ENCODE peak calls at places on chromosomes 5 and 9, in ten cellular contexts. T, A, Z, L, I, G, H, S, E and K are unnamed samples.

GRCh38 chr5:10740384-10740783 is 20.6 kb downstream of the DAP start:
- DNase-seq in T (no peak), A (no peak), Z (no peak), L (no peak), I (no peak), G (no peak), H (no peak), S (no peak), E (no peak), K (no peak)

GRCh38 chr5:168424506-168425298 is 61.6 kb upstream of the RARS1 start:
- DNase-seq in T (peak; percentile 75), A (no peak), Z (no peak), L (no peak), I (no peak), G (no peak), H (no peak), S (no peak), E (no peak), K (no peak)

GRCh38 chr9:121852646-121853616 is 201.5 kb downstream of the DAB2IP start:
- DNase-seq in T (no peak), A (no peak), Z (peak; percentile 58), L (peak; percentile 48), I (no peak), G (no peak), H (peak; percentile 54), S (peak; percentile 88), E (peak; percentile 59), K (no peak)

GRCh38 chr5:78527054-78527884 is 121.3 kb downstream of the LHFPL2 start:
- DNase-seq in T (peak; percentile 97), A (peak; percentile 60), Z (peak; percentile 87), L (no peak), I (no peak), G (no peak), H (peak; percentile 78), S (peak; percentile 93), E (peak; percentile 54), K (no peak)

GRCh38 chr5:39661026-39661779 is 236.4 kb upstream of the DAB2 start:
- DNase-seq in T (peak; percentile 45), A (no peak), Z (no peak), L (no peak), I (no peak), G (peak; percentile 44), H (no peak), S (no peak), E (no peak), K (no peak)

GRCh38 chr9:114893622-114894021 is 36.8 kb downstream of the TNFSF8 start:
- DNase-seq in T (peak; percentile 71), A (no peak), Z (no peak), L (no peak), I (no peak), G (no peak), H (no peak), S (no peak), E (no peak), K (no peak)

GRCh38 chr9:16197578-16198370 is 644.9 kb downstream of the CCDC171 start:
- DNase-seq in T (peak; percentile 65), A (no peak), Z (peak; percentile 17), L (peak; percentile 47), I (no peak), G (no peak), H (no peak), S (no peak), E (no peak), K (no peak)

GRCh38 chr9:6708732-6709131 is 49.0 kb upstream of the KDM4C start:
- DNase-seq in T (no peak), A (no peak), Z (no peak), L (no peak), I (no peak), G (no peak), H (no peak), S (no peak), E (no peak), K (no peak)

GRCh38 chr5:147949711-147950573 is 43.6 kb upstream of the C5orf46 start:
- DNase-seq in T (peak; percentile 32), A (peak; percentile 62), Z (no peak), L (no peak), I (no peak), G (peak; percentile 64), H (no peak), S (no peak), E (no peak), K (no peak)

GRCh38 chr5:139481122-139481533 is 1.4 kb downstream of the STING1 start:
- DNase-seq in T (no peak), A (no peak), Z (no peak), L (peak; percentile 81), I (no peak), G (no peak), H (no peak), S (peak; percentile 79), E (peak; percentile 41), K (no peak)

GRCh38 chr5:109566361-109566760 is 123.4 kb upstream of the MAN2A1 start:
- DNase-seq in T (no peak), A (no peak), Z (no peak), L (no peak), I (no peak), G (no peak), H (no peak), S (no peak), E (no peak), K (no peak)

GRCh38 chr5:36017622-36018021 is 26.4 kb upstream of the UGT3A1 start:
- DNase-seq in T (no peak), A (no peak), Z (no peak), L (no peak), I (no peak), G (no peak), H (no peak), S (no peak), E (no peak), K (no peak)

DNA sequence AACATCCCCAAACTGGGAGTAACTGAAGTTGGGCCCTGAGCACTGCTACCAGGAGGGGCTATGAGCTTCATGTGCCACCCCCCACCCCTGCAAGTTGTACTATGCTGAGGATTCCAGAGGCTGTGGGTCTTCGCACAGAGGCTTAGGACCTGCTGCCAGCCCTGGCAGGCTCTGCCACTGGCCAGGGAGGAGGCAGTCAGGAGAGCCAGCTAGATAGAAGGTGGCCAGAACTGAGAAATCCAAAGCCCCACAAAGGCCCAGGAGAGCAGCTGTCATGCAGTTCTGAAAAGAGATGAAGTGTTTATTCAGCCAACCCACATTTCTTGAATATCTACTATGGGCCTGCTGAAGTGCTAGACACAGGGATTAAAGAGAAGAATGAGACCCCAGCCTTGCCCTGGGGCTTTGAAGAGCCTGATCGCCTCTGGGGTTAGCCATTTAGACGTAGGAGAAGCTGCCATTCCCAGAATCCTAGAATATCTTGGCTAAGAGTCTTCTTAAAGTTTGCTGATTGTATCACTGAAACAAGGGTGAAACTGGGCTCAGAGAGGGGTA is 1.4 kb downstream of the ALAD start:
- DNase-seq in T (no peak), A (no peak), Z (no peak), L (no peak), I (no peak), G (no peak), H (no peak), S (no peak), E (no peak), K (no peak)
- H3K27ac ChIP-seq in T (no peak overlapping the region), A (no peak overlapping the region), Z (peak overlapping the region; percentile 72), L (peak overlapping the region; percentile 38), I (no peak overlapping the region), G (no peak overlapping the region), H (no peak overlapping the region), S (no peak overlapping the region), E (peak overlapping the region; percentile 83), K (no peak overlapping the region)

GRCh38 chr9:74762950-74763349 is 124.8 kb downstream of the TRPM6 start:
- DNase-seq in T (no peak), A (no peak), Z (no peak), L (no peak), I (no peak), G (no peak), H (no peak), S (no peak), E (no peak), K (no peak)
- TF ChIP-seq CTCF in T (no peak), A (no peak), Z (no peak), L (no peak), I (no peak), G (no peak), H (no peak), S (no peak), E (no peak), K (peak; percentile 1)

DNA sequence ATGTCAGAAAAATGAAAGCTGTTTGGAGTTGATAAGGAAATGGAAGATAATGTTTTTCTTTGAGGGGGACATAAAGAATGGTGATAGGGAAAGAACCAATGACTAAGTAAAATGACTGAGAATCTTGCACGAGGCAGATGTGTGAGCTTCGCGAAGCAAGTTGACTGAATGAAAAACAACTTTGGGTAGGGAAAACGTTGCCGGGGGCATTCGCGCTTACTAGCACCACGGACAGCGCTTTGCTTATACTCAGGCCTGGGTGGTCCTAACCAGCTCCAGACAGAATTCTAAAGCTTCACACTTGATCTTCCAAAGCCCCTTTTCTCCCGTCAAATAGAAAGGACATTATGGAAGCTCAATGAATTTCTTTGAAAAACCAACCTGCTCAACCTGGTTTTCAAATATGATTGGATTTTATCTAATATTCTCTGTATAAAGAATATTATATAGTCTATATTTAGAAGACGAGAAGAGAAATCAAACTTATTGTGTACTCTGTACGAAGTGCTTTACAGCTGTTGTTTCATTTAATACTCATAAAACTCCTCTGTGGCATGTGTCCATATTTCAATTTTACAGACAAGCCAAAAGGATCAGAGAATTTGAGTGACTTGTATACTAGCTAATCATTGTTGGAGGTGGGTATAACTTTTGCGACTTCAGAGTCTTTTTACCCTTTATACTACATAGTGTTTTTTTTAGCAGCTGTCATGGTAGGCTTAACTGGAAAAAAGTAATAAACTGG is 1.9 kb upstream of the CDKN2B start:
- DNase-seq in T (no peak), A (peak; percentile 86), Z (no peak), L (no peak), I (no peak), G (no peak), H (no peak), S (no peak), E (no peak), K (no peak)
- H3K27me3 ChIP-seq in T (no peaks in the 10 kb centered on the region), A (peaks cover 37% of the 10 kb centered on the region), Z (peaks cover 20% of the 10 kb centered on the region), L (no peaks in the 10 kb centered on the region), I (peaks cover 51% of the 10 kb centered on the region), G (no peaks in the 10 kb centered on the region), H (peaks cover 10% of the 10 kb centered on the region), S (no peaks in the 10 kb centered on the region), E (peaks cover 22% of the 10 kb centered on the region), K (no peaks in the 10 kb centered on the region)

GRCh38 chr9:33220681-33221567 is 19.0 kb upstream of the SPINK4 start:
- DNase-seq in T (no peak), A (no peak), Z (no peak), L (peak; percentile 40), I (no peak), G (peak; percentile 70), H (no peak), S (no peak), E (no peak), K (no peak)
- H3K27ac ChIP-seq in T (no peak overlapping the region), A (no peak overlapping the region), Z (no peak overlapping the region), L (no peak overlapping the region), I (no peak overlapping the region), G (peak overlapping the region; percentile 94), H (no peak overlapping the region), S (no peak overlapping the region), E (no peak overlapping the region), K (no peak overlapping the region)

DNA sequence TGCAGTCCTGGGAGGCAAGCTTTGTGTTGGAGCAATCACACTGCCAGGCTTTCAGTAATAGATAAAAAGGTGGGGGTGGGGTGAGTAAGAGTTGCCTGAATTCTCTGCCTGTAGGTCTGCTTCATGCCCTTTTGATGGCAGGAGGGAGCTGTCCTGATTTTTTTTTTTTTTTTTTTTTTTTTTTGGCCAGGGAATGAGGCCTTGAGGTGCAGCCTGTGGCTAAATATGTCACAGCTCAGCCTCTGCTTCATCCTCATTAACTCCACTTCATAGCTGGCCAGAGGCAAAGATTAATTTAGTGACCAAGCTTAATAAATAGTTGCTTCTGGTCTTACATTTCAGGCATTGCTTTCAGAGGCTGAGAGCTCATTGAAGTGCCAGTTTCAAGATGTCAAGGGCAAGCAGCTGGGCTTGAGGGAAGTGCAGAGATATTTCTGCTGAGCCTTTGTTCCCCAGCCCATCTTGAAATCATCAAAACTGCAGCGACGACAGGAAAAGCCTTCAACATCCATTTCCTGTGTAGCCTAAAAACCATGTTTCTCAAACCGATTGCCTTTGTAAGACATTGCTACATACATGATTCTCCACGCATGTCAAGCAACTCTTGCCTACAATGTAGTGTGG is 134.7 kb downstream of the MACIR start:
- DNase-seq in T (peak; percentile 37), A (peak; percentile 64), Z (peak; percentile 9), L (no peak), I (no peak), G (peak; percentile 84), H (no peak), S (no peak), E (peak; percentile 16), K (no peak)
- TF ChIP-seq CTCF in T (no peak), A (peak; percentile 17), Z (no peak), L (no peak), I (no peak), G (peak; percentile 22), H (no peak), S (no peak), E (peak; percentile 9), K (no peak)